ENCODE peak calls at places on chromosomes 4 and X, in four cellular contexts. X, P, I and O are unnamed samples.

GRCh38 chr4:1327526-1328266 is 19.3 kb upstream of the UVSSA start:
- DNase-seq in X (no peak), P (no peak), I (no peak), O (no peak)

GRCh38 chrX:10744011-10744410 is 123.6 kb upstream of the MID1 start:
- DNase-seq in X (peak), P (no peak), I (no peak), O (no peak)

GRCh38 chrX:51802917-51803688 is 59.9 kb downstream of the GSPT2 start:
- DNase-seq in X (peak), P (peak), I (peak), O (peak)

GRCh38 chrX:22047470-22047869 is 15.3 kb downstream of the PHEX start:
- DNase-seq in X (no peak), P (no peak), I (no peak), O (no peak)

GRCh38 chr4:128241425-128241913 is 46.1 kb downstream of the PGRMC2 start:
- DNase-seq in X (peak), P (no peak), I (no peak), O (peak)

GRCh38 chr4:41281038-41281634 is 24.4 kb downstream of the UCHL1 start:
- DNase-seq in X (peak), P (peak), I (peak), O (peak)

GRCh38 chr4:178205826-178206225 is 763.6 kb upstream of the AGA start:
- DNase-seq in X (no peak), P (no peak), I (no peak), O (no peak)

GRCh38 chrX:68490644-68491043 is 8.2 kb upstream of the YIPF6 start:
- DNase-seq in X (peak), P (peak), I (no peak), O (peak)

GRCh38 chr4:176259330-176260090 is 9.5 kb downstream of the ASB5 start:
- DNase-seq in X (no peak), P (no peak), I (no peak), O (no peak)

GRCh38 chr4:130210871-130211270 is 1114.9 kb downstream of the C4orf33 start:
- DNase-seq in X (no peak), P (no peak), I (no peak), O (no peak)

GRCh38 chrX:136879001-136879667 is 1.4 kb downstream of the RBMX start:
- DNase-seq in X (no peak), P (no peak), I (no peak), O (no peak)

GRCh38 chrX:72304877-72305276 is 837 bp downstream of the CITED1 start:
- DNase-seq in X (peak), P (no peak), I (no peak), O (no peak)

DNA sequence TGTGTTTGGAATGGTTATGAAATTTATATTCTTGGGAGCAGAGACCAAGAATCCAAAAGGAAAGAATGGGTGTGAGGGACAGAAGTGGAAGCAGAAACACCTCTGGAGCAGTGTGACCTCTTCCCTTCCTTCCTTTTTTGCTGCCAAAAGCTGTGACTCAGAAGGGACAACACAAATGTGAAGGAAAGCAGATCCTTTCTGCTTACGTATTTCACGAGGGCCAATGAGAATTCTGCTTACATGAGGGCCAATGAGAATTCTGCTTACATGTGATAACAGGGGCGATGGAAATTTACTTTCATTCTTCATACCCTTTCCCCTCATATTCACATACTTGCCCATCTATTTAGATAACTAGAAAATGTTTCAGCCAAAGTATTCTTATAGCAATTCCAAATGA is 404.6 kb downstream of the PRDM5 start:
- DNase-seq in X (peak), P (peak), I (peak), O (peak)
- TF ChIP-seq NFIC in X (peak), P (no peak), I (no peak), O (no peak)

GRCh38 chr4:7120341-7120740 is 52.5 kb upstream of the GRPEL1 start:
- DNase-seq in X (peak), P (peak), I (no peak), O (no peak)
- TF ChIP-seq NFIC in X (no peak), P (no peak), I (no peak), O (no peak)

GRCh38 chr4:2408401-2408958 is 10.0 kb downstream of the ZFYVE28 start:
- DNase-seq in X (no peak), P (peak), I (no peak), O (no peak)

GRCh38 chr4:2408976-2409375 is 9.5 kb downstream of the ZFYVE28 start:
- DNase-seq in X (no peak), P (no peak), I (no peak), O (no peak)

GRCh38 chr4:2406406-2406805 is 12.0 kb downstream of the ZFYVE28 start:
- DNase-seq in X (no peak), P (no peak), I (no peak), O (no peak)

GRCh38 chr4:2407991-2408342 is 10.5 kb downstream of the ZFYVE28 start:
- DNase-seq in X (no peak), P (no peak), I (no peak), O (no peak)

DNA sequence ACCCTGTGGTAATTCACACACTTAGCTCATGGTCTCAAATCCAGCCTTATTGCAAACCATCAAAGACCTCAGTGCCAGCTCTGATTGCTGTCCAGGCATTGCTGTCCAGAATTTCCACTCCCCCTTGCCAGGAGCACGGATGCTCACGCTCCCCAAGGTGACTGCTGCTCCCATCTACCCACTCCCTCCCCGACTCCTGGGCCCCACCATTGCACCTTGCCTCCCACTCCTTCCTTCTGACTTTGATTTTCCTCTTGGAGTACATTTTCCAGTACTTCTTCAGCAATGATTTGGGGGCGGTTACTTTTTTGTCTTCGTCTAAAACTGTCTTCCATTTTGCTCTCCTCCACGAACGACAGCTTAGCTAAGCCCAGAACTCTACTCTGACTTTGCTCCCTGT is 11.5 kb downstream of the ZFYVE28 start:
- DNase-seq in X (no peak), P (no peak), I (no peak), O (no peak)
- TF ChIP-seq NFIC in X (no peak), P (no peak), I (no peak), O (no peak)

GRCh38 chr4:76306882-76307669 is 543 bp downstream of the STBD1 start:
- DNase-seq in X (peak), P (no peak), I (no peak), O (peak)

GRCh38 chr4:76308548-76308947 is 2.0 kb downstream of the STBD1 start:
- DNase-seq in X (peak), P (no peak), I (no peak), O (peak)

GRCh38 chr4:76309939-76310549 is 3.5 kb downstream of the STBD1 start:
- DNase-seq in X (no peak), P (no peak), I (no peak), O (no peak)

GRCh38 chr4:76305971-76306881 is at the start of gene STBD1:
- DNase-seq in X (peak), P (peak), I (no peak), O (peak)

DNA sequence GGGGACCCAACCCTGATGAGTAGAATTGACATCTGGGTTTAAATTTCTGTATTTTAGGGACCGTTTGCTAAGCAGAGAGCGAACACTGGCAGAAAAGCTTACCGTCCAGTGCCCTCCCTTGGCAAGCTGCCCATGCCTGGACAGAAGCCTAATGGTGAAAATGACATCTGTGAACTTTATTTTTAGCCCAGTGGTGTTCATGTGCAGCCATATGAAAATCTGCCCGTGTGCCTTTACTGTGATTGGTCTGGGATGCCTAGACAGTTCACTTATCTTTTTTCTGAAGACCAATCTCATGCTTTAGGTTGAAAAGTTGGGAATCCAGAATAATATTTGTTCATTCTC is 1.1 kb downstream of the STBD1 start:
- DNase-seq in X (peak), P (no peak), I (no peak), O (no peak)
- TF ChIP-seq NFIC in X (no peak), P (no peak), I (no peak), O (no peak)